ENCODE peak calls at places on chromosomes 4 and X, in seven cellular contexts. I is astrocyte of the spinal cord, R is endodermal cell, C is cardiac fibroblast, M is body of pancreas, J is AG09309, E is RWPE2. A is an unnamed sample.

GRCh38 chr4:158282252-158282651 is 72.0 kb downstream of the TMEM144 start:
- DNase-seq in R (no peak), J (no peak), I (peak; percentile 80), C (peak; percentile 63), E (no peak), M (no peak), A (no peak)

GRCh38 chr4:99413160-99413559 is 22.0 kb downstream of the ADH7 start:
- DNase-seq in M (no peak), J (no peak), E (no peak), R (no peak), C (no peak), I (no peak), A (no peak)

GRCh38 chr4:23966720-23967119 is 76.9 kb upstream of the PPARGC1A start:
- DNase-seq in R (peak; percentile 68), E (no peak), C (peak; percentile 6), J (no peak), M (no peak), I (no peak), A (no peak)

GRCh38 chrX:308821-309520 is 9.6 kb downstream of the GTPBP6 start:
- DNase-seq in I (no peak), C (no peak), E (no peak), M (peak; percentile 3), J (no peak), R (no peak), A (no peak)

GRCh38 chr4:184688447-184688846 is 38.9 kb downstream of the PRIMPOL start:
- DNase-seq in C (peak; percentile 94), J (peak; percentile 65), E (peak; percentile 93), R (peak; percentile 88), I (peak; percentile 95), M (no peak), A (no peak)

GRCh38 chrX:79281775-79282174 is 85.4 kb downstream of the ITM2A start:
- DNase-seq in C (no peak), E (no peak), R (no peak), I (no peak), J (no peak), M (no peak), A (no peak)

GRCh38 chrX:2875798-2876399 is 47.2 kb downstream of the GYG2 start:
- DNase-seq in M (peak; percentile 45), I (peak; percentile 15), J (no peak), R (no peak), E (no peak), C (peak; percentile 35), A (no peak)

GRCh38 chrX:56000169-56000568 is 232.0 kb upstream of the KLF8 start:
- DNase-seq in M (no peak), I (no peak), J (no peak), R (no peak), E (no peak), C (peak; percentile 31), A (no peak)

GRCh38 chrX:101427954-101428353 is 19.9 kb downstream of the HNRNPH2 start:
- DNase-seq in C (no peak), E (no peak), M (no peak), J (no peak), I (no peak), R (no peak), A (no peak)

GRCh38 chrX:46588263-46588662 is 14.7 kb downstream of the CHST7 start:
- DNase-seq in C (peak; percentile 86), J (no peak), I (peak; percentile 82), E (no peak), M (peak; percentile 27), R (peak; percentile 60), A (no peak)
- H3K4me3 ChIP-seq in C (no peak overlapping the region), J (no peak overlapping the region), I (no peak overlapping the region), E (no peak overlapping the region), M (no peak overlapping the region), R (no peak overlapping the region), A (no peak overlapping the region)

GRCh38 chr4:150826302-150826701 is 188.8 kb downstream of the LRBA start:
- DNase-seq in C (no peak), R (no peak), J (no peak), M (no peak), E (no peak), I (no peak), A (no peak)

GRCh38 chr4:150827226-150827625 is 187.9 kb downstream of the LRBA start:
- DNase-seq in I (no peak), J (no peak), E (no peak), M (no peak), R (no peak), C (no peak), A (peak; percentile 7)

GRCh38 chr4:150822407-150822806 is 192.7 kb downstream of the LRBA start:
- DNase-seq in E (no peak), J (no peak), R (peak; percentile 47), I (no peak), M (no peak), C (no peak), A (no peak)

DNA sequence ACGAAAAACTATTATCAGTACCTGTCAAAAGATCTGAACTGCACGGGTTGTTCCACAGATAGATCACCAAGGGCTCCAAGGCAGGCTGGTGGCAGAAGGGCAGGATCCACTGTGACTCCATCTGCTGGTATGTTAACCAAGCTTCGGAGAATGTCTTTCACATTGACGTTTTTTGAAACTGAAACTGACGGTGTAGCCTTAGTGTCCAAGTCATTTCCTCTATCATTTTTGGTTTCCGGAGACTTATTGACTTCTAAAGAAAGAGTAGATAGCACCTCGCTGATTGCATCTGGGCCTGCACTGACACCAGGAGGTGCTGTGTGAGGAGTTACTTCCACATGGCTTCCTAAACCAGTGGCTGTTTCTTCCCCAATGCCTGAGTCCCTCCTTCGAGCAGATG is 186.9 kb downstream of the LRBA start:
- DNase-seq in I (no peak), J (no peak), C (no peak), R (no peak), E (no peak), M (no peak), A (peak; percentile 78)
- TF ChIP-seq CTCF in I (no peak), J (no peak), C (no peak), R (peak; percentile 21), E (no peak), M (no peak), A (peak; percentile 52)

GRCh38 chr4:113858924-113859323 is 97.4 kb upstream of the CAMK2D start:
- DNase-seq in C (no peak), M (no peak), I (no peak), E (no peak), J (no peak), R (no peak), A (no peak)
- H3K4me3 ChIP-seq in C (no peak overlapping the region), M (no peak overlapping the region), I (no peak overlapping the region), E (no peak overlapping the region), J (no peak overlapping the region), R (no peak overlapping the region), A (no peak overlapping the region)

DNA sequence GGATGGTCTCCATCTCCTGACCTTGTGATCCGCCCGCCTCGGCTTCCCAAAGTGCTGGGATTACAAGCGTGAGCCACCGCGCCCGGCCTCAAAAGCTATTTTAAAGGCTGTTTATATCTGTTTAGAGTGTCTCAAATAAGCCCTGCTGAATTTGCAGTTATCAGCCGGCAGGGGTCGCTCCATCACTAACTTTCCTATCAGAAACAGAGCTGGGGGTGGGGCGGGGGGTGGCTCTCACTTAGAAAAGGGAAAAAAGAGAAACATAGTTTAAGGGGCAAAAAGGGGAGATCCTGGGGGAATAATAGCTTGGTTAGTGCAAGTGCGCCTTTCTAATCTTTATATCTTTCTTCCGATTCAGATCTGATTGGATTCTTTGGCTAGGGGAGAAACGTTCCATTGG is 450.7 kb downstream of the UBE2NL start:
- DNase-seq in C (peak; percentile 1), E (no peak), R (peak; percentile 65), M (no peak), I (no peak), J (no peak), A (no peak)
- TF ChIP-seq CTCF in C (no peak), E (no peak), R (peak; percentile 63), M (no peak), I (no peak), J (no peak), A (no peak)

GRCh38 chr4:25860586-25861421 is 2.0 kb downstream of the SEL1L3 start:
- DNase-seq in M (peak; percentile 14), I (no peak), R (no peak), C (peak; percentile 70), J (no peak), E (no peak), A (no peak)
- H3K4me3 ChIP-seq in M (no peak overlapping the region), I (no peak overlapping the region), R (no peak overlapping the region), C (no peak overlapping the region), J (no peak overlapping the region), E (peak overlapping the region; percentile 92), A (no peak overlapping the region)

GRCh38 chrX:131763674-131764073 is 219.8 kb downstream of the OR13H1 start:
- DNase-seq in M (peak; percentile 93), J (peak; percentile 83), E (no peak), C (no peak), I (peak; percentile 85), R (no peak), A (no peak)
- TF ChIP-seq CTCF in M (peak; percentile 83), J (peak; percentile 79), E (no peak), C (no peak), I (peak; percentile 66), R (no peak), A (no peak)

A was measured in GM12864.